ENCODE peak calls at places on chromosomes 1 and 21, in seven cellular contexts. K, P, J, T, U, I and L are unnamed samples.

GRCh38 chr1:230010618-230011332 is 56.3 kb upstream of the GALNT2 start:
- DNase-seq in K (no peak), P (no peak), J (no peak), T (peak), U (no peak), I (no peak), L (no peak)

GRCh38 chr1:205325334-205325884 is 3.9 kb upstream of the NUAK2 start:
- DNase-seq in K (peak), P (peak), J (peak), T (peak), U (peak), I (peak), L (peak)

GRCh38 chr1:156595016-156595415 is 3.4 kb downstream of the NAXE start:
- DNase-seq in K (no peak), P (no peak), J (no peak), T (no peak), U (no peak), I (no peak), L (no peak)

GRCh38 chr1:36089393-36090121 is 865 bp downstream of the ADPRS start:
- DNase-seq in K (peak), P (peak), J (no peak), T (no peak), U (peak), I (no peak), L (no peak)

GRCh38 chr1:207885129-207886032 is 25.5 kb downstream of the CD34 start:
- DNase-seq in K (peak), P (peak), J (peak), T (peak), U (peak), I (peak), L (peak)

GRCh38 chr1:228941673-228942072 is 206.4 kb downstream of the RHOU start:
- DNase-seq in K (no peak), P (no peak), J (no peak), T (no peak), U (no peak), I (no peak), L (no peak)

GRCh38 chr1:182998482-182998881 is 24.7 kb upstream of the LAMC1 start:
- DNase-seq in K (no peak), P (no peak), J (no peak), T (no peak), U (no peak), I (no peak), L (no peak)

GRCh38 chr21:32114434-32115063 is 164.3 kb downstream of the MIS18A start:
- DNase-seq in K (no peak), P (no peak), J (no peak), T (no peak), U (no peak), I (no peak), L (no peak)

GRCh38 chr1:91730781-91731732 is 154.9 kb downstream of the TGFBR3 start:
- DNase-seq in K (peak), P (no peak), J (peak), T (peak), U (no peak), I (no peak), L (no peak)

GRCh38 chr1:28249013-28249870 is 10.1 kb upstream of the SESN2 start:
- DNase-seq in K (peak), P (no peak), J (peak), T (no peak), U (peak), I (peak), L (peak)

GRCh38 chr1:153443486-153443885 is 17.0 kb downstream of the S100A7 start:
- DNase-seq in K (no peak), P (no peak), J (no peak), T (no peak), U (no peak), I (no peak), L (no peak)

GRCh38 chr1:242139437-242139836 is 140.5 kb upstream of the MAP1LC3C start:
- DNase-seq in K (no peak), P (no peak), J (no peak), T (no peak), U (no peak), I (no peak), L (no peak)

GRCh38 chr21:16037386-16037785 is 307.6 kb downstream of the USP25 start:
- DNase-seq in K (peak), P (no peak), J (no peak), T (no peak), U (no peak), I (no peak), L (no peak)

GRCh38 chr21:38804030-38804616 is 1.6 kb upstream of the ETS2 start:
- DNase-seq in K (no peak), P (no peak), J (no peak), T (no peak), U (no peak), I (no peak), L (no peak)

GRCh38 chr1:156445789-156446263 is 54.7 kb downstream of the MEF2D start:
- DNase-seq in K (peak), P (peak), J (peak), T (peak), U (peak), I (peak), L (peak)

GRCh38 chr1:30768830-30769718 is 11.5 kb upstream of the LAPTM5 start:
- DNase-seq in K (no peak), P (no peak), J (no peak), T (no peak), U (no peak), I (no peak), L (no peak)

GRCh38 chr1:42973304-42973703 is 14.6 kb upstream of the SLC2A1 start:
- DNase-seq in K (peak), P (no peak), J (no peak), T (no peak), U (no peak), I (no peak), L (no peak)

GRCh38 chr21:36437745-36438128 is 42.2 kb downstream of the CLDN14 start:
- DNase-seq in K (peak), P (peak), J (no peak), T (no peak), U (no peak), I (no peak), L (no peak)

GRCh38 chr1:211781260-211781659 is 49.3 kb downstream of the LPGAT1 start:
- DNase-seq in K (no peak), P (no peak), J (no peak), T (no peak), U (no peak), I (no peak), L (no peak)

GRCh38 chr1:65995928-65996327 is 203.2 kb downstream of the PDE4B start:
- DNase-seq in K (no peak), P (no peak), J (no peak), T (no peak), U (no peak), I (no peak), L (no peak)

GRCh38 chr1:29684141-29684540 is 447.8 kb downstream of the PTPRU start:
- DNase-seq in K (no peak), P (no peak), J (no peak), T (peak), U (peak), I (no peak), L (no peak)

GRCh38 chr1:228005511-228006033 is 1.2 kb upstream of the WNT3A start:
- DNase-seq in K (no peak), P (no peak), J (no peak), T (no peak), U (peak), I (no peak), L (no peak)

GRCh38 chr1:221437171-221437570 is 304.7 kb downstream of the DUSP10 start:
- DNase-seq in K (no peak), P (no peak), J (no peak), T (no peak), U (no peak), I (no peak), L (no peak)

GRCh38 chr1:96756789-96757188 is 35.2 kb downstream of the PTBP2 start:
- DNase-seq in K (peak), P (no peak), J (no peak), T (no peak), U (no peak), I (no peak), L (no peak)

GRCh38 chr1:186082235-186082937 is 292.7 kb downstream of the TPR start:
- DNase-seq in K (peak), P (no peak), J (peak), T (no peak), U (peak), I (peak), L (peak)

GRCh38 chr1:51518033-51518729 is 885 bp downstream of the EPS15 start:
- DNase-seq in K (peak), P (no peak), J (peak), T (peak), U (peak), I (peak), L (peak)

GRCh38 chr1:154502066-154502741 is at the start of the genes SHE and TDRD10:
- DNase-seq in K (no peak), P (no peak), J (no peak), T (peak), U (no peak), I (no peak), L (peak)

GRCh38 chr1:32100359-32100758 is 7.5 kb upstream of the KPNA6 start:
- DNase-seq in K (no peak), P (no peak), J (no peak), T (no peak), U (peak), I (no peak), L (no peak)

GRCh38 chr1:118716775-118717174 is 271.4 kb downstream of the TBX15 start:
- DNase-seq in K (no peak), P (no peak), J (no peak), T (no peak), U (no peak), I (no peak), L (no peak)

GRCh38 chr1:214708321-214708960 is 105.4 kb downstream of the CENPF start:
- DNase-seq in K (no peak), P (no peak), J (no peak), T (no peak), U (no peak), I (no peak), L (no peak)

GRCh38 chr1:28064064-28064463 is 24.3 kb downstream of the EYA3 start:
- DNase-seq in K (no peak), P (no peak), J (no peak), T (no peak), U (no peak), I (no peak), L (no peak)

GRCh38 chr1:240492832-240493440 is 119.0 kb downstream of the GREM2 start:
- DNase-seq in K (no peak), P (no peak), J (no peak), T (peak), U (no peak), I (no peak), L (no peak)

GRCh38 chr21:43211085-43212071 is 42.6 kb downstream of the CRYAA start:
- DNase-seq in K (no peak), P (no peak), J (peak), T (no peak), U (peak), I (no peak), L (no peak)